ENCODE peak calls at places on chromosomes 2 and 18, in six cellular contexts. One of them, this sample, is unnamed.

GRCh38 chr2:36965751-36966369 is 476 bp downstream of the STRN start:
- DNase-seq in adrenal gland: peak; percentile 28
- DNase-seq in stomach: peak; percentile 49
- DNase-seq in IMR-90: no peak
- DNase-seq in uterus: no peak
- DNase-seq in thyroid gland: peak; percentile 75
- DNase-seq in this sample: peak; percentile 51

GRCh38 chr2:223697921-223698645 is 95.9 kb upstream of the SCG2 start:
- DNase-seq in adrenal gland: no peak
- DNase-seq in stomach: no peak
- DNase-seq in IMR-90: peak; percentile 41
- DNase-seq in uterus: no peak
- DNase-seq in thyroid gland: no peak
- DNase-seq in this sample: no peak

GRCh38 chr2:133812826-133813617 is 244.8 kb upstream of the NCKAP5 start:
- DNase-seq in adrenal gland: no peak
- DNase-seq in stomach: no peak
- DNase-seq in IMR-90: peak; percentile 64
- DNase-seq in uterus: no peak
- DNase-seq in thyroid gland: no peak
- DNase-seq in this sample: no peak

GRCh38 chr2:190396264-190396663 is 11.9 kb upstream of the MFSD6 start:
- DNase-seq in adrenal gland: no peak
- DNase-seq in stomach: no peak
- DNase-seq in IMR-90: no peak
- DNase-seq in uterus: no peak
- DNase-seq in thyroid gland: no peak
- DNase-seq in this sample: no peak

GRCh38 chr2:217075225-217075802 is 215.4 kb upstream of the TNP1 start:
- DNase-seq in adrenal gland: peak; percentile 78
- DNase-seq in stomach: no peak
- DNase-seq in IMR-90: peak; percentile 69
- DNase-seq in uterus: peak; percentile 56
- DNase-seq in thyroid gland: no peak
- DNase-seq in this sample: no peak

GRCh38 chr18:63322246-63322645 is 2.7 kb upstream of the BCL2 start:
- DNase-seq in adrenal gland: no peak
- DNase-seq in stomach: no peak
- DNase-seq in IMR-90: no peak
- DNase-seq in uterus: no peak
- DNase-seq in thyroid gland: no peak
- DNase-seq in this sample: no peak

GRCh38 chr2:54638774-54639187 is 84.7 kb upstream of the EML6 start:
- DNase-seq in adrenal gland: no peak
- DNase-seq in stomach: no peak
- DNase-seq in IMR-90: peak; percentile 29
- DNase-seq in uterus: no peak
- DNase-seq in thyroid gland: no peak
- DNase-seq in this sample: no peak

GRCh38 chr18:3525870-3526420 is 76.0 kb downstream of the TGIF1 start:
- DNase-seq in adrenal gland: no peak
- DNase-seq in stomach: no peak
- DNase-seq in IMR-90: no peak
- DNase-seq in uterus: no peak
- DNase-seq in thyroid gland: no peak
- DNase-seq in this sample: no peak

GRCh38 chr2:96913398-96914202 is 43.7 kb upstream of the SEMA4C start:
- DNase-seq in adrenal gland: peak; percentile 31
- DNase-seq in stomach: no peak
- DNase-seq in IMR-90: no peak
- DNase-seq in uterus: no peak
- DNase-seq in thyroid gland: no peak
- DNase-seq in this sample: no peak

GRCh38 chr18:35040988-35041751 is at the start of gene MAPRE2:
- DNase-seq in adrenal gland: peak; percentile 98
- DNase-seq in stomach: peak; percentile 99
- DNase-seq in IMR-90: peak; percentile 96
- DNase-seq in uterus: peak; percentile 100
- DNase-seq in thyroid gland: peak; percentile 98
- DNase-seq in this sample: peak; percentile 94
- TF ChIP-seq POLR2A in adrenal gland: peak; percentile 99
- TF ChIP-seq POLR2A in stomach: no peak
- TF ChIP-seq POLR2A in IMR-90: peak; percentile 89
- TF ChIP-seq POLR2A in uterus: peak; percentile 95
- TF ChIP-seq POLR2A in thyroid gland: peak; percentile 66
- TF ChIP-seq POLR2A in this sample: peak; percentile 84

GRCh38 chr2:241495172-241496002 is 13.0 kb downstream of the STK25 start:
- DNase-seq in adrenal gland: no peak
- DNase-seq in stomach: no peak
- DNase-seq in IMR-90: no peak
- DNase-seq in uterus: no peak
- DNase-seq in thyroid gland: no peak
- DNase-seq in this sample: no peak
- H3K36me3 ChIP-seq in adrenal gland: peaks cover 62% of the 10 kb centered on the region
- H3K36me3 ChIP-seq in stomach: peaks cover 93% of the 10 kb centered on the region
- H3K36me3 ChIP-seq in IMR-90: peaks cover 61% of the 10 kb centered on the region
- H3K36me3 ChIP-seq in uterus: no peaks in the 10 kb centered on the region
- H3K36me3 ChIP-seq in thyroid gland: peaks cover 19% of the 10 kb centered on the region
- H3K36me3 ChIP-seq in this sample: peaks cover 7% of the 10 kb centered on the region

GRCh38 chr18:79965119-79965902 is 868 bp downstream of the HSBP1L1 start:
- DNase-seq in adrenal gland: peak; percentile 78
- DNase-seq in stomach: peak; percentile 60
- DNase-seq in IMR-90: peak; percentile 91
- DNase-seq in uterus: peak; percentile 66
- DNase-seq in thyroid gland: peak; percentile 71
- DNase-seq in this sample: no peak
- TF ChIP-seq POLR2A in adrenal gland: peak; percentile 28
- TF ChIP-seq POLR2A in stomach: no peak
- TF ChIP-seq POLR2A in IMR-90: peak; percentile 32
- TF ChIP-seq POLR2A in uterus: no peak
- TF ChIP-seq POLR2A in thyroid gland: no peak
- TF ChIP-seq POLR2A in this sample: no peak

DNA sequence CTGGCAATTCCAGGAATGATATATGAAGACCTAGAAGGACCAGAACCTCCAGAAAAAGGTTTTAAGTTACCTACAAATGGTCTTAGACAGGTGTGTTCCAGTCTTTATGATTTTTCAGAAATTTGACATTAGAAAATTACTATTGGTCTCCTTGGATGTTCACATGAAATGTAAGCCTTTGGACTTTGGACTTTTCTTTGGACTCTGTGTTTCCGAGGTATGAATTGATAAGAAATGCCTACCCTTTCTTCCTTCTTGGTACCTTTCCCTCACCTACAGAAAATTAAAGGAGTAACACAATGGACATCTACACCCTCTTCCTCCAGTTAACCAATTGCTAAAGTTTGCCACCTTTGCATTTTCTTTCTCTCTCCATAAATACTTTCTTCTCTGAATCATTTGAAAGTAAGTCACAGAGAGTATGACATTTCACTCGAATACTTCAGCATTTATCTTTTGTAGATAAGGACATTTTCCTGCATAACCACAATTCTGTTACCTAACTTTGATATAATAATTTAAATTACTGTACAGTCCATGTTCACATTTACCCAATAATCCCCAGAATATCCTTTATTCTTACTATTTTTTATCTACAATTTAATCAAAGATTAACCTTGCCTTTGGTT is 26.2 kb downstream of the CEP192 start:
- DNase-seq in adrenal gland: no peak
- DNase-seq in stomach: no peak
- DNase-seq in IMR-90: no peak
- DNase-seq in uterus: no peak
- DNase-seq in thyroid gland: no peak
- DNase-seq in this sample: no peak
- H3K36me3 ChIP-seq in adrenal gland: peaks cover 38% of the 10 kb centered on the region
- H3K36me3 ChIP-seq in stomach: peaks cover 89% of the 10 kb centered on the region
- H3K36me3 ChIP-seq in IMR-90: peaks cover 22% of the 10 kb centered on the region
- H3K36me3 ChIP-seq in uterus: no peaks in the 10 kb centered on the region
- H3K36me3 ChIP-seq in thyroid gland: peaks cover 15% of the 10 kb centered on the region
- H3K36me3 ChIP-seq in this sample: no peaks in the 10 kb centered on the region

DNA sequence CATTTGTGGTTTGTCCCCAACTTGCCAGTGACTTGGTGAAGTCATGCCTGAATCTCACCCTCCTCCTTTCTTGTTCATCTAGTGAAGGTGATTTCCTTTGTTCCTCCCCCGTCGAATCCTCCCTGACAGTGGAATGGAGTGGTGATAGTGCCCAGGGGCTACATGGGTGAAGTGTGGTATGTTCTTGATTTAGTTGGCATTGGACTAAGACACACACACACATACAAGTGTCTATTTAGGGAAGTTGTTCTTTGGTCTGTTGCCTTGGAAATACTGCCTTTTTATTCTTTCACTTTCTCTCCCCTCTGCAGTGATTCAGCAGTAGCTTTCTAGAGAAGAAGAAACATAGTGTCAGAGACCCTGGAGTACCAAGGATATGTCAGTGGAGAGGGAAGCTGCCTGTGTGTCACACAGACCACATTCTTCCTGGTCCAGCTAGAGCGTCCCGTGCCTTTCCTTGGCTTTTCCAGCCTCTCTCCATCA is 10.9 kb downstream of the INPP4A start:
- DNase-seq in adrenal gland: no peak
- DNase-seq in stomach: no peak
- DNase-seq in IMR-90: peak; percentile 64
- DNase-seq in uterus: no peak
- DNase-seq in thyroid gland: no peak
- DNase-seq in this sample: no peak
- TF ChIP-seq POLR2A in adrenal gland: peak; percentile 33
- TF ChIP-seq POLR2A in stomach: no peak
- TF ChIP-seq POLR2A in IMR-90: peak; percentile 17
- TF ChIP-seq POLR2A in uterus: no peak
- TF ChIP-seq POLR2A in thyroid gland: no peak
- TF ChIP-seq POLR2A in this sample: no peak

GRCh38 chr18:75070235-75070624 is 138.7 kb downstream of the PTGR3 start:
- DNase-seq in adrenal gland: no peak
- DNase-seq in stomach: no peak
- DNase-seq in IMR-90: no peak
- DNase-seq in uterus: no peak
- DNase-seq in thyroid gland: peak; percentile 54
- DNase-seq in this sample: no peak
- H3K36me3 ChIP-seq in adrenal gland: no peaks in the 10 kb centered on the region
- H3K36me3 ChIP-seq in stomach: peaks cover 4% of the 10 kb centered on the region
- H3K36me3 ChIP-seq in IMR-90: peaks cover under 1% of the 10 kb centered on the region
- H3K36me3 ChIP-seq in uterus: no peaks in the 10 kb centered on the region
- H3K36me3 ChIP-seq in thyroid gland: no peaks in the 10 kb centered on the region
- H3K36me3 ChIP-seq in this sample: no peaks in the 10 kb centered on the region

GRCh38 chr2:99340669-99341236 is 3.6 kb downstream of the EIF5B start:
- DNase-seq in adrenal gland: no peak
- DNase-seq in stomach: no peak
- DNase-seq in IMR-90: no peak
- DNase-seq in uterus: no peak
- DNase-seq in thyroid gland: no peak
- DNase-seq in this sample: no peak

GRCh38 chr2:99336780-99337163 is 417 bp upstream of the EIF5B start:
- DNase-seq in adrenal gland: no peak
- DNase-seq in stomach: no peak
- DNase-seq in IMR-90: no peak
- DNase-seq in uterus: no peak
- DNase-seq in thyroid gland: peak; percentile 8
- DNase-seq in this sample: peak; percentile 5

GRCh38 chr2:99337931-99338580 is 867 bp downstream of the EIF5B start:
- DNase-seq in adrenal gland: no peak
- DNase-seq in stomach: no peak
- DNase-seq in IMR-90: peak; percentile 12
- DNase-seq in uterus: no peak
- DNase-seq in thyroid gland: no peak
- DNase-seq in this sample: no peak

GRCh38 chr2:99337164-99337930 is at the start of gene EIF5B:
- DNase-seq in adrenal gland: peak; percentile 96
- DNase-seq in stomach: peak; percentile 98
- DNase-seq in IMR-90: peak; percentile 95
- DNase-seq in uterus: peak; percentile 95
- DNase-seq in thyroid gland: peak; percentile 96
- DNase-seq in this sample: peak; percentile 96

GRCh38 chr2:99335911-99336779 is at the start of gene TXNDC9:
- DNase-seq in adrenal gland: peak; percentile 99
- DNase-seq in stomach: peak; percentile 98
- DNase-seq in IMR-90: peak; percentile 100
- DNase-seq in uterus: peak; percentile 98
- DNase-seq in thyroid gland: peak; percentile 99
- DNase-seq in this sample: peak; percentile 100
- TF ChIP-seq POLR2A in adrenal gland: peak; percentile 97
- TF ChIP-seq POLR2A in stomach: no peak
- TF ChIP-seq POLR2A in IMR-90: peak; percentile 88
- TF ChIP-seq POLR2A in uterus: peak; percentile 63
- TF ChIP-seq POLR2A in thyroid gland: no peak
- TF ChIP-seq POLR2A in this sample: peak; percentile 31

DNA sequence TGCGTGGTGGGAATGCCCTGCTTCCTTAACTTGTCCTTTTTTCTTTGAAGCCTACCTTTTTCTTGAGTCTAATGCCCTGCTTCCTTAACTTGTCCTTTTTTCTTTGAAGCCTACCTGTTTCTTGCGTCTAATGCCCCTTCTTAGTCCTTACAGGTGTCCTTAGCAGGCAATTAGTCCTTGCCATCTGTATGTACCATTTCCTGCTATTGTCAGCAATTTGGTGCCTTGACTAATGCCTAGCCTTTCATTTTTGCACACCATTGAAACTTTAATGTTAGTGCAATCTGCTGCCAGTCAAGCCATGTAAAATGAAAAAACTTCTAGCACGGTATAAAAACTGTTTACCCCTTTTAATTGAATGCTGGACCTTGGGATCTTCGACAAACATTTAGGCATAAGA is 4.3 kb downstream of the KDM3A start:
- DNase-seq in adrenal gland: no peak
- DNase-seq in stomach: no peak
- DNase-seq in IMR-90: no peak
- DNase-seq in uterus: no peak
- DNase-seq in thyroid gland: no peak
- DNase-seq in this sample: no peak
- H3K36me3 ChIP-seq in adrenal gland: peaks cover 10% of the 10 kb centered on the region
- H3K36me3 ChIP-seq in stomach: peaks cover 17% of the 10 kb centered on the region
- H3K36me3 ChIP-seq in IMR-90: peaks cover 28% of the 10 kb centered on the region
- H3K36me3 ChIP-seq in uterus: no peaks in the 10 kb centered on the region
- H3K36me3 ChIP-seq in thyroid gland: no peaks in the 10 kb centered on the region
- H3K36me3 ChIP-seq in this sample: no peaks in the 10 kb centered on the region

GRCh38 chr2:236786786-236787185 is 217.2 kb downstream of the ACKR3 start:
- DNase-seq in adrenal gland: no peak
- DNase-seq in stomach: no peak
- DNase-seq in IMR-90: no peak
- DNase-seq in uterus: no peak
- DNase-seq in thyroid gland: no peak
- DNase-seq in this sample: no peak
- TF ChIP-seq POLR2A in adrenal gland: no peak
- TF ChIP-seq POLR2A in stomach: no peak
- TF ChIP-seq POLR2A in IMR-90: no peak
- TF ChIP-seq POLR2A in uterus: no peak
- TF ChIP-seq POLR2A in thyroid gland: no peak
- TF ChIP-seq POLR2A in this sample: no peak

This sample was measured in prostate gland.